ENCODE peak calls at places on chromosomes 16 and 17, in seven cellular contexts. One of them, this sample, is unnamed.

GRCh38 chr16:48586083-48586482 is 23.9 kb downstream of the N4BP1 start:
- DNase-seq in astrocyte of the spinal cord: no peak
- DNase-seq in AG04450: no peak
- DNase-seq in H1: no peak
- DNase-seq in gastrocnemius medialis: no peak
- DNase-seq in A549: no peak
- DNase-seq in MCF 10A: no peak
- DNase-seq in this sample: no peak

GRCh38 chr16:88716201-88716600 is 9.9 kb downstream of the CTU2 start:
- DNase-seq in astrocyte of the spinal cord: no peak
- DNase-seq in AG04450: no peak
- DNase-seq in H1: no peak
- DNase-seq in gastrocnemius medialis: no peak
- DNase-seq in A549: no peak
- DNase-seq in MCF 10A: no peak
- DNase-seq in this sample: no peak

GRCh38 chr17:67421869-67422273 is 44.8 kb downstream of the PITPNC1 start:
- DNase-seq in astrocyte of the spinal cord: peak
- DNase-seq in AG04450: peak
- DNase-seq in H1: no peak
- DNase-seq in gastrocnemius medialis: no peak
- DNase-seq in A549: peak
- DNase-seq in MCF 10A: peak
- DNase-seq in this sample: peak

GRCh38 chr16:74297296-74297665 is 667 bp downstream of the PSMD7 start:
- DNase-seq in astrocyte of the spinal cord: peak
- DNase-seq in AG04450: no peak
- DNase-seq in H1: no peak
- DNase-seq in gastrocnemius medialis: no peak
- DNase-seq in A549: no peak
- DNase-seq in MCF 10A: peak
- DNase-seq in this sample: no peak

GRCh38 chr16:1534021-1535020 is 855 bp downstream of the TMEM204 start:
- DNase-seq in astrocyte of the spinal cord: peak
- DNase-seq in AG04450: no peak
- DNase-seq in H1: no peak
- DNase-seq in gastrocnemius medialis: no peak
- DNase-seq in A549: no peak
- DNase-seq in MCF 10A: no peak
- DNase-seq in this sample: no peak

GRCh38 chr16:20799599-20799998 is 6.7 kb downstream of the ERI2 start:
- DNase-seq in astrocyte of the spinal cord: peak
- DNase-seq in AG04450: no peak
- DNase-seq in H1: no peak
- DNase-seq in gastrocnemius medialis: no peak
- DNase-seq in A549: no peak
- DNase-seq in MCF 10A: peak
- DNase-seq in this sample: no peak

GRCh38 chr17:67853703-67854102 is 28.4 kb downstream of the BPTF start:
- DNase-seq in astrocyte of the spinal cord: no peak
- DNase-seq in AG04450: no peak
- DNase-seq in H1: no peak
- DNase-seq in gastrocnemius medialis: no peak
- DNase-seq in A549: no peak
- DNase-seq in MCF 10A: no peak
- DNase-seq in this sample: no peak

GRCh38 chr16:83692224-83692623 is 115.6 kb upstream of the HSBP1 start:
- DNase-seq in astrocyte of the spinal cord: no peak
- DNase-seq in AG04450: no peak
- DNase-seq in H1: no peak
- DNase-seq in gastrocnemius medialis: no peak
- DNase-seq in A549: no peak
- DNase-seq in MCF 10A: no peak
- DNase-seq in this sample: no peak

GRCh38 chr16:24930440-24930839 is 84.7 kb downstream of the SLC5A11 start:
- DNase-seq in astrocyte of the spinal cord: no peak
- DNase-seq in AG04450: no peak
- DNase-seq in H1: no peak
- DNase-seq in gastrocnemius medialis: no peak
- DNase-seq in A549: no peak
- DNase-seq in MCF 10A: no peak
- DNase-seq in this sample: no peak

GRCh38 chr17:77036136-77036840 is 104.5 kb upstream of the SEC14L1 start:
- DNase-seq in astrocyte of the spinal cord: no peak
- DNase-seq in AG04450: no peak
- DNase-seq in H1: no peak
- DNase-seq in gastrocnemius medialis: no peak
- DNase-seq in A549: no peak
- DNase-seq in MCF 10A: no peak
- DNase-seq in this sample: no peak

GRCh38 chr17:68511671-68512246 is 471 bp upstream of the PRKAR1A start:
- DNase-seq in astrocyte of the spinal cord: peak
- DNase-seq in AG04450: peak
- DNase-seq in H1: peak
- DNase-seq in gastrocnemius medialis: peak
- DNase-seq in A549: peak
- DNase-seq in MCF 10A: peak
- DNase-seq in this sample: peak

GRCh38 chr16:80778707-80779106 is 25.7 kb downstream of the CDYL2 start:
- DNase-seq in astrocyte of the spinal cord: no peak
- DNase-seq in AG04450: no peak
- DNase-seq in H1: no peak
- DNase-seq in gastrocnemius medialis: no peak
- DNase-seq in A549: no peak
- DNase-seq in MCF 10A: no peak
- DNase-seq in this sample: no peak

GRCh38 chr17:44738214-44738906 is 20.4 kb upstream of the ADAM11 start:
- DNase-seq in astrocyte of the spinal cord: peak
- DNase-seq in AG04450: no peak
- DNase-seq in H1: no peak
- DNase-seq in gastrocnemius medialis: no peak
- DNase-seq in A549: no peak
- DNase-seq in MCF 10A: no peak
- DNase-seq in this sample: no peak

GRCh38 chr17:82913304-82914043 is 73.7 kb upstream of the ZNF750 start:
- DNase-seq in astrocyte of the spinal cord: no peak
- DNase-seq in AG04450: no peak
- DNase-seq in H1: no peak
- DNase-seq in gastrocnemius medialis: no peak
- DNase-seq in A549: peak
- DNase-seq in MCF 10A: no peak
- DNase-seq in this sample: no peak

GRCh38 chr17:47663997-47664941 is 14.6 kb downstream of the KPNB1 start:
- DNase-seq in astrocyte of the spinal cord: peak
- DNase-seq in AG04450: no peak
- DNase-seq in H1: peak
- DNase-seq in gastrocnemius medialis: no peak
- DNase-seq in A549: peak
- DNase-seq in MCF 10A: peak
- DNase-seq in this sample: peak

GRCh38 chr16:8645831-8646230 is 24.3 kb downstream of the METTL22 start:
- DNase-seq in astrocyte of the spinal cord: no peak
- DNase-seq in AG04450: no peak
- DNase-seq in H1: no peak
- DNase-seq in gastrocnemius medialis: no peak
- DNase-seq in A549: no peak
- DNase-seq in MCF 10A: no peak
- DNase-seq in this sample: no peak

GRCh38 chr16:29684671-29685070 is 5.7 kb downstream of the QPRT start:
- DNase-seq in astrocyte of the spinal cord: no peak
- DNase-seq in AG04450: no peak
- DNase-seq in H1: no peak
- DNase-seq in gastrocnemius medialis: no peak
- DNase-seq in A549: no peak
- DNase-seq in MCF 10A: no peak
- DNase-seq in this sample: no peak

GRCh38 chr17:66730497-66730923 is 104.4 kb upstream of the CACNG5 start:
- DNase-seq in astrocyte of the spinal cord: peak
- DNase-seq in AG04450: no peak
- DNase-seq in H1: peak
- DNase-seq in gastrocnemius medialis: no peak
- DNase-seq in A549: no peak
- DNase-seq in MCF 10A: no peak
- DNase-seq in this sample: no peak

GRCh38 chr16:79369796-79370195 is 230.7 kb downstream of the MAF start:
- DNase-seq in astrocyte of the spinal cord: no peak
- DNase-seq in AG04450: no peak
- DNase-seq in H1: no peak
- DNase-seq in gastrocnemius medialis: peak
- DNase-seq in A549: no peak
- DNase-seq in MCF 10A: peak
- DNase-seq in this sample: no peak

GRCh38 chr17:15432807-15433547 is 34.4 kb downstream of the CDRT4 start:
- DNase-seq in astrocyte of the spinal cord: no peak
- DNase-seq in AG04450: peak
- DNase-seq in H1: no peak
- DNase-seq in gastrocnemius medialis: no peak
- DNase-seq in A549: no peak
- DNase-seq in MCF 10A: no peak
- DNase-seq in this sample: no peak

GRCh38 chr17:31079731-31080130 is 15.0 kb upstream of the NF1 start:
- DNase-seq in astrocyte of the spinal cord: no peak
- DNase-seq in AG04450: no peak
- DNase-seq in H1: no peak
- DNase-seq in gastrocnemius medialis: no peak
- DNase-seq in A549: no peak
- DNase-seq in MCF 10A: no peak
- DNase-seq in this sample: no peak

GRCh38 chr16:85546585-85547447 is 66.3 kb upstream of the GSE1 start:
- DNase-seq in astrocyte of the spinal cord: no peak
- DNase-seq in AG04450: no peak
- DNase-seq in H1: no peak
- DNase-seq in gastrocnemius medialis: no peak
- DNase-seq in A549: no peak
- DNase-seq in MCF 10A: no peak
- DNase-seq in this sample: no peak
- TF ChIP-seq CTCF in astrocyte of the spinal cord: peak
- TF ChIP-seq CTCF in AG04450: peak
- TF ChIP-seq CTCF in H1: peak
- TF ChIP-seq CTCF in gastrocnemius medialis: no peak
- TF ChIP-seq CTCF in A549: peak
- TF ChIP-seq CTCF in MCF 10A: no peak
- TF ChIP-seq CTCF in this sample: no peak

GRCh38 chr17:16652847-16653366 is 743 bp downstream of the ZNF624 start:
- DNase-seq in astrocyte of the spinal cord: no peak
- DNase-seq in AG04450: no peak
- DNase-seq in H1: no peak
- DNase-seq in gastrocnemius medialis: peak
- DNase-seq in A549: no peak
- DNase-seq in MCF 10A: no peak
- DNase-seq in this sample: no peak

GRCh38 chr17:16652252-16652651 is 1.4 kb downstream of the ZNF624 start:
- DNase-seq in astrocyte of the spinal cord: no peak
- DNase-seq in AG04450: no peak
- DNase-seq in H1: no peak
- DNase-seq in gastrocnemius medialis: no peak
- DNase-seq in A549: no peak
- DNase-seq in MCF 10A: no peak
- DNase-seq in this sample: no peak

GRCh38 chr17:16649585-16649984 is 4.1 kb downstream of the ZNF624 start:
- DNase-seq in astrocyte of the spinal cord: no peak
- DNase-seq in AG04450: no peak
- DNase-seq in H1: no peak
- DNase-seq in gastrocnemius medialis: no peak
- DNase-seq in A549: no peak
- DNase-seq in MCF 10A: no peak
- DNase-seq in this sample: no peak

DNA sequence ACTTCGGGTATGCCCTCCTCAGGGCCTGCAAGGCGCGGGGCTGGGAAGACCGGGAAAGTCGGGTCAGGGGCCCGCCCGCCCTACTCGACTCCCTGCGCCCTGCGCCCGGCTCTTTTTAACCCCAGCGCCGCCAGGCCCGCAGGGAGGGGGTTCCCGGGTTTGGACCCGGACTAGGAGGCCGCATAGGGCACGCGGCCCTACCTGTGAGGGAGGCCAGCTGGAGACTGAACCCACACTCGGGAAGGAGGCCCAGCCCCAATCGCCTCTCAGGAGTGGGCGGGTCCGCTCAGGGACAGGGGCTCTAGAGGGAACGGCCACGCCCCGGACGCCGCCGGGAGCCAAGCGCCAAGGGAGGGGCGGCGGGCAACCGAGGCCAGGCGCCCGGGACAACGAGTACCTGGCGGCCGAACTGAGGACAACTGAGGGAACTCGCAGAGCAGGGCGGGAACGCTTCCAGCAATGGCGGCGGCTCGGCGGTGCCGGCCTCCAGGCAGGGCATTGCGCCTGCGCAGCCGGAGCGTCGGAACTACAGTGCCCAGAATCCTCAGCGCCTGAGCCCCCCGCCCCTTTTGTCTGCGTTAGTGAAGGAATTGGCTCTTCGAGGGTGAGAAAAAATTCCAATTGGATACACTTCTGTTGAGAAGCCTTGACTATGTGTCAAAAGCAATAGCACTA is at the start of gene ZNF624:
- DNase-seq in astrocyte of the spinal cord: peak
- DNase-seq in AG04450: peak
- DNase-seq in H1: peak
- DNase-seq in gastrocnemius medialis: peak
- DNase-seq in A549: peak
- DNase-seq in MCF 10A: peak
- DNase-seq in this sample: peak
- TF ChIP-seq CTCF in astrocyte of the spinal cord: no peak
- TF ChIP-seq CTCF in AG04450: no peak
- TF ChIP-seq CTCF in H1: no peak
- TF ChIP-seq CTCF in gastrocnemius medialis: no peak
- TF ChIP-seq CTCF in A549: no peak
- TF ChIP-seq CTCF in MCF 10A: no peak
- TF ChIP-seq CTCF in this sample: no peak

DNA sequence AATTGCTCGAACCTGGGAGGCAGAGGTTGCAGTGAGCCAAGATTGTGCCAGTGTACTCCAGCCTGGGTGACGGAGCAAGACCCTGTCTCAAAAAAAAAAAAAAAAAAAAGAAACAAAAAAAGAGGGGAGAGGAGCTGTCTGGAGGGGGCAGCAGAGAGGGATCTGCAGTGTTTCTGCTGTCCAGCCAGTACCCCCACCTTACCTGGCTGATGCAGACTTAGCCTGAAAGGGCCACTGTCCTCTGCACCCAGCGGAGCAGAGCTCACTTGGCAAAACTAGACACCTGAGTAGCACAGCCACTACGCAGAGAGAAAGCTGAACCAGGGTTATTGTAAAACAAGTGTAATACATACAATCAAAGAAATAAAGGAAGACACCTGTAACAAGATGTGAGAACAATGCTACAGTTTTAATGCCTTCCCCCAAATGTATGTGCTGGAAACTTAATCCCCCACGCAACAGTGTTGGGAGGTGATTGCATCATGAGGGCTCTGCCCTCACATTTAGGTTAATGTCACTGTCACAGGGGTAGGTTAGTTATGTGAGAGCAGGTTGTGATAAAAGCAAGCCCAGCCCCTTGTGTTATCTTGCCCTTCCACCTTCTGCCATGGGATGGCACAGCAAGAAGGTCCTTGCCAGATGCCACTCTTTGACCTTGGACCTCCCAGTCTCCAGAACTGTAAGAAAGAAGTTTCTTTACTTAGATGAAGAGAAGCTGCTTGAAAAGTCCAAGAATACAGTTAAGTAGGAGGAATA is 211.2 kb downstream of the RPTOR start:
- DNase-seq in astrocyte of the spinal cord: no peak
- DNase-seq in AG04450: no peak
- DNase-seq in H1: no peak
- DNase-seq in gastrocnemius medialis: no peak
- DNase-seq in A549: no peak
- DNase-seq in MCF 10A: no peak
- DNase-seq in this sample: no peak
- TF ChIP-seq CTCF in astrocyte of the spinal cord: peak
- TF ChIP-seq CTCF in AG04450: peak
- TF ChIP-seq CTCF in H1: peak
- TF ChIP-seq CTCF in gastrocnemius medialis: no peak
- TF ChIP-seq CTCF in A549: no peak
- TF ChIP-seq CTCF in MCF 10A: no peak
- TF ChIP-seq CTCF in this sample: no peak

GRCh38 chr17:63075969-63076368 is 109.9 kb downstream of the TANC2 start:
- DNase-seq in astrocyte of the spinal cord: peak
- DNase-seq in AG04450: no peak
- DNase-seq in H1: no peak
- DNase-seq in gastrocnemius medialis: no peak
- DNase-seq in A549: no peak
- DNase-seq in MCF 10A: no peak
- DNase-seq in this sample: no peak
- TF ChIP-seq CTCF in astrocyte of the spinal cord: no peak
- TF ChIP-seq CTCF in AG04450: no peak
- TF ChIP-seq CTCF in H1: no peak
- TF ChIP-seq CTCF in gastrocnemius medialis: no peak
- TF ChIP-seq CTCF in A549: no peak
- TF ChIP-seq CTCF in MCF 10A: no peak
- TF ChIP-seq CTCF in this sample: no peak